ENCODE peak calls at places on chromosome X, in six cellular contexts. L is AG09309, Q is HFF-Myc, R is cardiac fibroblast, O is WERI-Rb-1, J is mucosa of descending colon. M is an unnamed sample.

GRCh38 chrX:107971636-107972035 is 10.5 kb downstream of the TEX13B start:
- DNase-seq in O (no peak), Q (no peak), L (no peak), R (peak), J (no peak), M (no peak)

GRCh38 chrX:51456814-51457213 is 39.6 kb downstream of the NUDT11 start:
- DNase-seq in L (no peak), J (no peak), O (no peak), Q (no peak), R (peak), M (no peak)

GRCh38 chrX:13990126-13990525 is 39.6 kb downstream of the GEMIN8 start:
- DNase-seq in R (no peak), Q (no peak), O (no peak), J (no peak), L (no peak), M (no peak)

GRCh38 chrX:31499120-31499519 is 427.3 kb upstream of the FTHL17 start:
- DNase-seq in J (no peak), Q (peak), R (peak), L (no peak), O (no peak), M (no peak)

GRCh38 chrX:112043997-112044396 is 38.6 kb downstream of the TRPC5 start:
- DNase-seq in O (no peak), Q (no peak), L (no peak), J (no peak), R (peak), M (no peak)

GRCh38 chrX:134803551-134804183 is 145.4 kb upstream of the PLAC1 start:
- DNase-seq in J (no peak), O (no peak), L (no peak), R (no peak), Q (no peak), M (no peak)

GRCh38 chrX:146224442-146224841 is 406.8 kb downstream of the SLITRK2 start:
- DNase-seq in Q (no peak), J (no peak), L (no peak), O (no peak), R (no peak), M (no peak)

GRCh38 chrX:12548746-12549145 is 242.5 kb upstream of the PRPS2 start:
- DNase-seq in Q (no peak), O (no peak), J (no peak), L (no peak), R (peak), M (no peak)

GRCh38 chrX:119853449-119853848 is 686 bp upstream of the UPF3B start:
- DNase-seq in Q (no peak), J (peak), R (peak), L (no peak), O (peak), M (peak)

GRCh38 chrX:106933538-106933961 is 13.3 kb downstream of the CLDN2 start:
- DNase-seq in Q (no peak), O (no peak), J (no peak), L (no peak), R (peak), M (peak)

GRCh38 chrX:48919360-48919821 is 567 bp upstream of the PIM2 start:
- DNase-seq in O (peak), Q (no peak), J (no peak), R (no peak), L (no peak), M (no peak)

GRCh38 chrX:2320580-2321327 is 180.0 kb downstream of the DHRSX start:
- DNase-seq in J (no peak), Q (peak), R (peak), O (peak), L (peak), M (peak)

GRCh38 chrX:107537815-107538214 is 88.4 kb downstream of the FRMPD3 start:
- DNase-seq in Q (peak), J (no peak), L (no peak), O (peak), R (peak), M (no peak)

GRCh38 chrX:30649859-30650258 is 3.4 kb upstream of the GK start:
- DNase-seq in Q (no peak), O (no peak), R (no peak), J (no peak), L (no peak), M (no peak)

GRCh38 chrX:69493193-69493592 is 10.9 kb upstream of the NALF2 start:
- DNase-seq in L (no peak), R (peak), J (peak), O (peak), Q (no peak), M (peak)

GRCh38 chrX:125298871-125299270 is 20.8 kb upstream of the TEX13C start:
- DNase-seq in O (no peak), L (no peak), R (no peak), Q (no peak), J (no peak), M (no peak)

GRCh38 chrX:115330498-115331138 is 41.1 kb downstream of the LUZP4 start:
- DNase-seq in J (no peak), Q (no peak), O (peak), L (peak), R (peak), M (peak)

GRCh38 chrX:108018659-108019381 is 26.0 kb upstream of the VSIG1 start:
- DNase-seq in J (no peak), O (no peak), L (no peak), Q (no peak), R (no peak), M (no peak)

GRCh38 chrX:22323541-22323940 is 50.8 kb downstream of the CBLL2 start:
- DNase-seq in J (no peak), O (no peak), R (peak), Q (peak), L (peak), M (no peak)

GRCh38 chrX:69362889-69363288 is 141.2 kb upstream of the NALF2 start:
- DNase-seq in Q (peak), R (peak), L (peak), J (no peak), O (peak), M (peak)

GRCh38 chrX:86066998-86067397 is 19.6 kb upstream of the CHM start:
- DNase-seq in R (peak), L (no peak), Q (no peak), J (no peak), O (peak), M (no peak)

GRCh38 chrX:47184486-47184885 is 9.1 kb upstream of the UBA1 start:
- DNase-seq in R (no peak), J (no peak), Q (no peak), L (no peak), O (no peak), M (no peak)

GRCh38 chrX:103398321-103398937 is 22.1 kb downstream of the BEX3 start:
- DNase-seq in R (peak), L (peak), J (no peak), Q (peak), O (no peak), M (no peak)

GRCh38 chrX:27815209-27815608 is 7.4 kb downstream of the MAGEB10 start:
- DNase-seq in L (no peak), J (no peak), O (no peak), R (peak), Q (no peak), M (no peak)

GRCh38 chrX:152945021-152945979 is 47.4 kb downstream of the ZNF185 start:
- DNase-seq in R (no peak), O (no peak), L (no peak), Q (no peak), J (no peak), M (no peak)

GRCh38 chrX:102745513-102746133 is 25.1 kb downstream of the GPRASP3 start:
- DNase-seq in O (no peak), R (no peak), L (no peak), Q (no peak), J (peak), M (peak)

GRCh38 chrX:71938371-71938770 is 27.7 kb downstream of the NHSL2 start:
- DNase-seq in Q (no peak), J (no peak), R (no peak), O (no peak), L (no peak), M (peak)

GRCh38 chrX:53159184-53159583 is 65.2 kb downstream of the KANTR start:
- DNase-seq in J (no peak), Q (no peak), R (no peak), O (no peak), L (no peak), M (no peak)

GRCh38 chrX:130109429-130110378 is 593 bp downstream of the ELF4 start:
- DNase-seq in L (no peak), Q (no peak), O (no peak), J (peak), R (peak), M (peak)

GRCh38 chrX:43693602-43694406 is 37.7 kb downstream of the MAOA start:
- DNase-seq in J (peak), R (no peak), O (no peak), Q (no peak), L (no peak), M (peak)

GRCh38 chrX:129719268-129719667 is 19.5 kb upstream of the XPNPEP2 start:
- DNase-seq in O (no peak), L (no peak), Q (no peak), R (no peak), J (no peak), M (no peak)

GRCh38 chrX:64204701-64205440 is 637 bp downstream of the AMER1 start:
- DNase-seq in Q (no peak), J (peak), L (no peak), O (peak), R (peak), M (peak)

GRCh38 chrX:71144651-71145050 is at the start of gene NLGN3:
- DNase-seq in Q (no peak), O (peak), R (no peak), L (no peak), J (peak), M (no peak)

GRCh38 chrX:151901821-151902220 is 10.9 kb upstream of the MAGEA4 start:
- DNase-seq in J (no peak), R (peak), L (no peak), O (no peak), Q (no peak), M (no peak)

DNA sequence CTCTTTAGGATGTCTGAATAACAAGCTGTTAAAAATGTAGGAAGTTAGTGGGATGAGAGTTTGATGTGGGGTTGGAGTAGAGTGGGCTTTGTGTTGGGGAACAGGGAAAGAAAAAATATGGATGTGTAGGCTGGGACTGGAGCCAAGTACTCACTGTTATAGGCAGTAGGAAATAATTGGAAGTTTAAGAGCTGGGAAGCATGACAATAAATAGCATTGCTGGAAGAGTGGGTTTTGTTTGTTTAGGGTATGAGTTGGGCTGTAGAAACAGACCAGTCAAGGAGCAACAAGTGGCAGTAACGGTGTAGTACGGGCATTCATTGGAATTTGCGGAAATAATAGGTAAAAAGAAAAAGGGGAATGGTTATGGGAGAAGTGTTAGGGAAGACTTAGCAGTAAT is 81.6 kb downstream of the KDM6A start:
- DNase-seq in R (no peak), L (no peak), J (no peak), O (no peak), Q (no peak), M (no peak)
- H3K4me3 ChIP-seq in R (no peak), L (no peak), J (no peak), O (no peak), Q (no peak), M (no peak)

DNA sequence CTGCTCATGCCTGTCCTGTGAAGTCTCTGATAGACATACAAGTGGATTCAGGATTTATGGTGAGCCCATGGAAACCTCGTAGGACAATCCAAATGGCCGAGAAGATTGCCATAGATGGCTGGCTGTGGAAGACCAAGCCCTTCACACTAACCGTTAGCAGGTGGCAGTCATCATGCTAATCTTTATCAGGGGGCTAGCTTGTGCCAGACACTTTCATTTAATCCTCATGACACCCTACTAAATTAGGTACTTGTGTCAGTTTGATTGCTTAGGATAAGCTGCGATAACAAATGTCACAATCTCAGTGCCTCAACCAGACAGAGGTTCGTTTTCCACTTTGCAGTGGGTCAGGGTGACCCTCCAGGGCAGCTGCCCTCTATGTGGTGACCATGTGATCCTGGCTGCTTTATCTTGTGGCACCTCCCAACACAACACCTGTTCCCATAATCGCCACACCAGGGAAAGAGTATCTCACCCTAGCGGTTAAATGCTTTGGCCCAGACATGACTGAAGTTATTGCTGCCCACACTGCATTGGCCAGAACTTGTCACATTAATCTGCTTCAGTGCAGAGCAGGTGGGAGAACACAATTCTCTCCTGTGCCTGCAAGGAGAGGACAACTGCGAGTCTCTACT is 60.8 kb downstream of the REPS2 start:
- DNase-seq in J (no peak), O (peak), Q (no peak), R (peak), L (no peak), M (no peak)
- TF ChIP-seq CTCF in J (no peak), O (peak), Q (peak), R (no peak), L (peak), M (no peak)

DNA sequence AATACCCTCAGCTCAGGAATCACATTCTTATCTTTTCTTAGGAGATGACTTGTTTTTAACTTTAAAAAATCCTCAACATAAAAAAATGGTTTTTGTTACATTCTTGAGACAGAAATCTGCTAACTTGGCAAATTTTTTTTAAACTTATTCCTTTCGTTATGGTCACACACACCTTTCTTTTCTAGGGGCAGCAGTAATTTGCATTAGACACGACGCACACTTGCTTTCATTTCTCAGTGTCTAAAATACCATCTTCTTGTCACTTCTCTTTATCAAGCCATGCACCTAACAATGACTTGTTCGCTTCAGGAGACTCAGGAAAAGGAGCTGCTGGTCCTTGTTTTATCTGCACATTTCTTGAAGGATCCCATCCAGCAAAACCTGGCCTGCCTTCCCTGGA is 112.6 kb upstream of the TBL1X start:
- DNase-seq in L (no peak), J (no peak), R (no peak), Q (no peak), O (no peak), M (no peak)
- H3K4me3 ChIP-seq in L (no peak), J (no peak), R (no peak), Q (no peak), O (no peak), M (no peak)

DNA sequence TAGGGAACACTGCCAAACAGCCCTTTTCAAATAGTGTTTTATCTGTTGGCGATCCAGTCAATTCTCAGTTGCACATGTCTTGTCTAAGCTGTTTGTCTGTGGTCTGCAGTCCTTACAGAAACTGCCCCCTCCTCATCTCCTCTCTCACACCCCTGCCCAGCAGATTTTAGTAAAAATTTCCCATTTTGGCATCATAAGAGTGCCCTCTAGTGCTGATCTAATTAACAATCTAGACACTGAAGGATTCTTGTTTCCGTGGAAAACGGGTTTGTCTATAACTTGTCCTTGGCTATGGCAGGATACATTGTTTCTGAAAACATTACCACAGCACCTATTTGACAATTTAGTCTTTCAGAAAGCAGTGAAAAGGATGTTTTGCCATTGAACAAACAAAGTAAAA is 227.2 kb upstream of the MBNL3 start:
- DNase-seq in R (no peak), J (no peak), L (no peak), Q (no peak), O (no peak), M (no peak)
- TF ChIP-seq CTCF in R (peak), J (no peak), L (peak), Q (no peak), O (no peak), M (no peak)

GRCh38 chrX:153954618-153955450 is 10.4 kb upstream of the RENBP start:
- DNase-seq in J (no peak), Q (no peak), L (no peak), R (no peak), O (no peak), M (no peak)

GRCh38 chrX:153953342-153953830 is 8.9 kb upstream of the RENBP start:
- DNase-seq in O (peak), J (peak), R (peak), L (no peak), Q (no peak), M (peak)

GRCh38 chrX:153955451-153955732 is 10.9 kb upstream of the RENBP start:
- DNase-seq in J (no peak), R (no peak), O (no peak), L (no peak), Q (no peak), M (no peak)

GRCh38 chrX:153952373-153953026 is 8.1 kb upstream of the RENBP start:
- DNase-seq in Q (no peak), J (no peak), L (no peak), O (no peak), R (no peak), M (no peak)

GRCh38 chrX:153953892-153954617 is 9.6 kb upstream of the RENBP start:
- DNase-seq in Q (no peak), R (no peak), J (no peak), L (no peak), O (no peak), M (no peak)
- H3K4me3 ChIP-seq in Q (no peak), R (no peak), J (no peak), L (no peak), O (no peak), M (no peak)

M was measured in thyroid gland.